ENCODE peak calls at places on chromosome 1, in ten cellular contexts. A is Peyer's patch, T is psoas muscle, U is mucosa of descending colon, I is body of pancreas, Y is type B pancreatic cell, H is GM12865, Q is endothelial cell of umbilical vein, K is choroid plexus epithelial cell, Z is A549. J is an unnamed sample.

GRCh38 chr1:153536618-153537375 is 1.0 kb upstream of the S100A6 start:
- DNase-seq in Z (no peak), H (no peak), U (peak), Q (no peak), K (no peak), A (peak), I (no peak), Y (no peak), T (no peak), J (no peak)

GRCh38 chr1:223819730-223820514 is 25.8 kb downstream of the TP53BP2 start:
- DNase-seq in T (no peak), I (no peak), K (peak), U (no peak), Z (no peak), H (no peak), Q (no peak), A (no peak), Y (no peak), J (no peak)

GRCh38 chr1:27522860-27523665 is 33.1 kb upstream of the WASF2 start:
- DNase-seq in T (peak), U (no peak), Y (no peak), I (peak), Z (no peak), K (peak), A (no peak), Q (peak), H (no peak), J (no peak)

GRCh38 chr1:174700314-174700713 is 252.6 kb downstream of the GPR52 start:
- DNase-seq in Z (no peak), A (no peak), U (no peak), Y (no peak), K (no peak), T (no peak), H (no peak), I (no peak), Q (no peak), J (no peak)

GRCh38 chr1:24152631-24153494 is 9.9 kb upstream of the IL22RA1 start:
- DNase-seq in Y (no peak), A (peak), I (no peak), U (no peak), Q (no peak), H (no peak), K (no peak), Z (no peak), T (no peak), J (no peak)

GRCh38 chr1:241702436-241702835 is 50.4 kb downstream of the WDR64 start:
- DNase-seq in A (no peak), I (no peak), Q (no peak), K (peak), H (no peak), Z (no peak), T (no peak), Y (no peak), U (no peak), J (no peak)

GRCh38 chr1:5768014-5768413 is 224.2 kb downstream of the NPHP4 start:
- DNase-seq in H (no peak), K (no peak), Z (no peak), Q (no peak), U (no peak), I (no peak), Y (no peak), T (no peak), A (no peak), J (no peak)

GRCh38 chr1:113657126-113657525 is 102.2 kb downstream of the PHTF1 start:
- DNase-seq in U (no peak), Y (no peak), Z (no peak), I (no peak), H (peak), T (no peak), A (no peak), Q (no peak), K (no peak), J (no peak)

GRCh38 chr1:208242829-208243521 is 1.2 kb downstream of the PLXNA2 start:
- DNase-seq in U (peak), K (no peak), A (peak), Z (no peak), T (peak), Y (no peak), Q (no peak), I (no peak), H (no peak), J (no peak)

GRCh38 chr1:218347713-218348627 is 2.8 kb downstream of the TGFB2 start:
- DNase-seq in A (no peak), T (no peak), H (no peak), I (no peak), Q (peak), K (peak), U (no peak), Y (no peak), Z (peak), J (no peak)

GRCh38 chr1:67148516-67149178 is 13.9 kb upstream of the C1orf141 start:
- DNase-seq in Y (no peak), Z (no peak), K (peak), Q (no peak), I (no peak), U (no peak), T (no peak), H (no peak), A (no peak), J (no peak)

GRCh38 chr1:30034627-30035521 is 688.5 kb downstream of the MATN1 start:
- DNase-seq in U (no peak), I (no peak), Y (no peak), Z (no peak), T (no peak), K (no peak), H (no peak), Q (no peak), A (peak), J (no peak)

GRCh38 chr1:51302746-51303145 is 27.6 kb downstream of the TTC39A start:
- DNase-seq in H (no peak), Y (no peak), Z (no peak), T (no peak), I (no peak), Q (no peak), K (no peak), U (no peak), A (no peak), J (no peak)

GRCh38 chr1:232468249-232468648 is 161.7 kb downstream of the SIPA1L2 start:
- DNase-seq in Q (no peak), U (no peak), I (no peak), H (no peak), Y (no peak), A (no peak), K (no peak), Z (no peak), T (no peak), J (no peak)

GRCh38 chr1:106678661-106679060 is 377.8 kb upstream of the PRMT6 start:
- DNase-seq in K (no peak), Q (no peak), U (no peak), Y (no peak), H (no peak), T (no peak), A (no peak), Z (no peak), I (no peak), J (no peak)

GRCh38 chr1:205669341-205670142 is 10.8 kb downstream of the SLC45A3 start:
- DNase-seq in A (peak), T (no peak), U (peak), Z (no peak), Q (peak), I (peak), Y (no peak), K (no peak), H (peak), J (peak)

GRCh38 chr1:246680696-246681127 is 43.5 kb upstream of the SCCPDH start:
- DNase-seq in H (no peak), A (peak), I (no peak), Q (no peak), K (no peak), Y (no peak), Z (no peak), T (no peak), U (no peak), J (no peak)

GRCh38 chr1:11643782-11644181 is 10.4 kb downstream of the FBXO2 start:
- DNase-seq in K (no peak), H (no peak), T (no peak), Z (no peak), A (no peak), I (no peak), Y (no peak), U (no peak), Q (no peak), J (no peak)

GRCh38 chr1:167629681-167630567 is at the start of gene RCSD1:
- DNase-seq in Z (no peak), Y (no peak), T (peak), I (no peak), H (peak), K (no peak), Q (no peak), U (peak), A (peak), J (peak)

GRCh38 chr1:2322065-2322571 is 69.2 kb downstream of the MORN1 start:
- DNase-seq in T (peak), Z (no peak), U (peak), A (no peak), H (no peak), K (peak), Y (peak), I (peak), Q (peak), J (no peak)

GRCh38 chr1:151968791-151969399 is 24.8 kb downstream of the S100A10 start:
- DNase-seq in H (no peak), K (no peak), T (no peak), U (no peak), Q (no peak), A (no peak), Z (no peak), I (no peak), Y (no peak), J (no peak)

GRCh38 chr1:232212248-232212647 is 417.7 kb downstream of the SIPA1L2 start:
- DNase-seq in A (no peak), T (no peak), Z (no peak), U (no peak), K (no peak), Y (no peak), H (no peak), Q (no peak), I (no peak), J (no peak)

GRCh38 chr1:54227091-54227602 is 27.2 kb downstream of the MRPL37 start:
- DNase-seq in U (no peak), A (peak), Q (no peak), K (peak), I (peak), H (no peak), T (no peak), Y (no peak), Z (peak), J (no peak)

GRCh38 chr1:157163273-157164127 is 25.3 kb upstream of the ETV3 start:
- DNase-seq in T (peak), K (peak), Y (peak), Q (peak), I (peak), A (peak), U (peak), H (peak), Z (peak), J (peak)

GRCh38 chr1:1013105-1013921 is at the start of gene ISG15:
- DNase-seq in I (peak), U (peak), A (peak), H (peak), Y (no peak), T (peak), Z (no peak), K (peak), Q (peak), J (peak)

DNA sequence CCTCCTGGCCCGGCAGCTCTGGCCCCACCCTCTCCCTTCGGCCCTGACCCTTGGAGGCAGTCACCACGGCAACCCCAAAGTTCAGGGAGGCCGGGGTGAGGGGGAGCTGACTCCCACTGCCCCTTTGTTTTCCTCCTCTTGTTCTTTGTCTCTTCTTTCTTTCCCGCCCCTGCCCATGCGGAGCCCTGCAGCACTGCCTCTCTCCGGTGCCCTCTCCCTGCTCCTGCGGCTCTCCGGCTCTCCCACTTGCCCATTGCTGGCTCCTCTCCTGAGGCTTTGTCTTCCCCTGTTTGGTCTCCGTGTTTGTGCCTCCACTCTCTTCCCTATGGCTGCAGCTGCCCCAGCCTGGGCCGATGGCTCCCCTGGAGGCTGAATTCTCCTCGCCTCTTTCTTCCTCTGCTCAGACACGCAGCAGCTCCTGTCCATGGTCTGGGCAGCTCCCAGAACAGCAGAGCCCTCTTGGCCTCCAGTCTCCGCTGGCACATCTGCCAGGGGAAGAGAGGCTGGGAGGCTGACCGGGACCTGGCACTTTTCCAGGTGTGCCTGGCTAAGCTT is 5.8 kb downstream of the CELSR2 start:
- DNase-seq in Y (no peak), K (no peak), A (no peak), H (no peak), Z (no peak), T (peak), I (no peak), U (no peak), Q (no peak), J (no peak)
- TF ChIP-seq CTCF in Y (peak), K (peak), A (no peak), H (no peak), Z (no peak), T (no peak), I (no peak), U (no peak), Q (no peak), J (no peak)

DNA sequence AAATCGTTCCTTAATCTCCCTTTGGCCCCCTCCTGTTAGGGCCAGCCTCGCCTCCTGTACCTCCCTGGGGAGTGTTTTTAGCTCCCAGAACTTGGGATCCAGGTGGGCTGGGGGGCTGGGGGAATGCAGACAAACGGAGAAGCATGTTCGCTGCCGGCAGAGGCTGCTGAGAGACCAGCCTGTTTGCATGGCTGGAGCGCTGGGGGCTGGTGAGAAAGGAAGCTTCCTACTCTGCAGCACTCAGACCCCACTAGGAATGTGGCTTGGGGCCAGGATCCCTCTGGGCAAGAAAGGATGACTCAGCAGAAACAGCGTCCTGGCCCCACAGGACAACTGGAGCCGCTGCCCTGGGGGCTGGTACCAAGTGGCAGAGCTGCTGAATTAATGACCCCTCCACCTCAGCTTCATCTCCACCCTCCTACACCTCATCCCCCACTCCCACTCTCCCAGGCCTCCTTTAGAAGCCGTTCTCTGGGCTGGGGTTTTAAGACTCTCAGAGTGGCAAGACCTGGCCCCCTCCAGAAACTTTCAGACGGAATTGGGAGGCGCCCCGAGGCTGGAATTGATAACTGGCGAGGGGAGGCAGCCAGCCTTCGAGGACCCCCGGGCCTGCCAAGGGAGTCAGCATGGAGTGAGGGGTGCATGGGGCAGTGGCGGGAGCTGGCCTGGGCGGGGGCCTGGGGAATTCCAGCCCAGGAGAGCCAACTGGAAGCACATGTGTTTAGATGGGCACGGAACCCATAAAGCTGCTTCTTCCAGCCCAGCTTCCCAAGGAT is 28.5 kb upstream of the EPS8L3 start:
- DNase-seq in U (no peak), A (peak), Z (peak), Y (peak), Q (peak), H (no peak), T (peak), K (peak), I (peak), J (no peak)
- TF ChIP-seq CTCF in U (no peak), A (no peak), Z (peak), Y (peak), Q (peak), H (no peak), T (no peak), K (peak), I (peak), J (no peak)

GRCh38 chr1:10338047-10338446 is 60.8 kb upstream of the PGD start:
- DNase-seq in T (peak), U (peak), H (peak), K (peak), Z (peak), A (peak), Q (peak), Y (no peak), I (peak), J (peak)
- TF ChIP-seq CTCF in T (peak), U (no peak), H (peak), K (peak), Z (peak), A (peak), Q (peak), Y (peak), I (peak), J (peak)

DNA sequence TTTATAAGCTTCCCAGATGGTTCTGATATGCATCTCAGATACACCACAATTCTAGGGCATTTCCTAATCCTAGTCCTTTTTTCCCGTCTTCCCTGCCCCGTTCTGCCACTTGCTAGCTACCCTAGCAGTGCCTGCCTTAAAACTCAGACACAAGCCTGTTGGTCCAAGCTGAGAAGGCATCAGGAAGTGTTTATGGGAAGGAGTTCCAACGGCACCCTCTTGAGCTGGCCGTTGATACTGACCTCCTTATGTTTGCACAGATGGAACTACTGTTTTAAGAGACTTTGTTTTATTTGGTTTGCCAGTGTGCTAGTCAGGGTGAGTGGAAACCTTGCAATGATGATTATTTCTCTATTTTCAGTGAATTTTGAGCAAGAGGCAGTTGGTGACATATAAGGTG is 67.2 kb downstream of the UCK2 start:
- DNase-seq in U (no peak), Y (no peak), T (no peak), Z (no peak), I (no peak), H (no peak), Q (peak), K (peak), A (no peak), J (no peak)
- TF ChIP-seq CTCF in U (no peak), Y (no peak), T (no peak), Z (no peak), I (no peak), H (no peak), Q (no peak), K (peak), A (no peak), J (no peak)

GRCh38 chr1:70978623-70979022 is 69.0 kb downstream of the PTGER3 start:
- DNase-seq in U (no peak), Q (no peak), H (no peak), Y (no peak), K (no peak), T (no peak), I (peak), A (no peak), Z (no peak), J (no peak)
- TF ChIP-seq CTCF in U (no peak), Q (no peak), H (no peak), Y (no peak), K (no peak), T (no peak), I (no peak), A (no peak), Z (no peak), J (no peak)

J was measured in GM13977.